ENCODE peak calls at places on chromosomes 2 and 18, in five cellular contexts. U is pancreas, F is GM23338, Z is IMR-90, A is fibroblast of pulmonary artery. E is an unnamed sample.

GRCh38 chr2:5021148-5021547 is 671.0 kb upstream of the SOX11 start:
- DNase-seq in U (no peak), F (no peak), Z (no peak), A (no peak), E (no peak)

GRCh38 chr18:56305583-56305982 is 332.8 kb downstream of the TXNL1 start:
- DNase-seq in U (no peak), F (no peak), Z (peak; percentile 43), A (peak; percentile 28), E (no peak)

GRCh38 chr2:230687498-230687897 is 25.1 kb upstream of the CAB39 start:
- DNase-seq in U (no peak), F (no peak), Z (peak; percentile 72), A (no peak), E (peak; percentile 58)

GRCh38 chr2:172429351-172429968 is 2.1 kb downstream of the ITGA6 start:
- DNase-seq in U (no peak), F (no peak), Z (peak; percentile 31), A (no peak), E (peak; percentile 22)

GRCh38 chr2:96669539-96670215 is 27.1 kb downstream of the FER1L5 start:
- DNase-seq in U (no peak), F (no peak), Z (no peak), A (no peak), E (no peak)

GRCh38 chr2:54663424-54664030 is 59.9 kb upstream of the EML6 start:
- DNase-seq in U (no peak), F (no peak), Z (no peak), A (no peak), E (no peak)

GRCh38 chr2:44550571-44550970 is 188.8 kb downstream of the CAMKMT start:
- DNase-seq in U (no peak), F (no peak), Z (no peak), A (no peak), E (no peak)

GRCh38 chr2:127047716-127048617 is 59.0 kb downstream of the BIN1 start:
- DNase-seq in U (no peak), F (no peak), Z (no peak), A (no peak), E (no peak)

GRCh38 chr18:45106331-45106774 is 425.7 kb downstream of the SETBP1 start:
- DNase-seq in U (no peak), F (no peak), Z (no peak), A (peak; percentile 23), E (no peak)

GRCh38 chr2:43898134-43898957 is 59.6 kb downstream of the ABCG8 start:
- DNase-seq in U (peak; percentile 69), F (no peak), Z (peak; percentile 8), A (no peak), E (no peak)

GRCh38 chr2:168224346-168224745 is 23.0 kb downstream of the STK39 start:
- DNase-seq in U (no peak), F (no peak), Z (no peak), A (no peak), E (no peak)

GRCh38 chr2:41966920-41967319 is 80.9 kb upstream of the PKDCC start:
- DNase-seq in U (peak; percentile 25), F (no peak), Z (no peak), A (no peak), E (no peak)

GRCh38 chr18:62450175-62450545 is 72.7 kb upstream of the ZCCHC2 start:
- DNase-seq in U (no peak), F (no peak), Z (no peak), A (no peak), E (no peak)

GRCh38 chr2:212076456-212076855 is 462.1 kb downstream of the ERBB4 start:
- DNase-seq in U (no peak), F (no peak), Z (no peak), A (no peak), E (no peak)

GRCh38 chr2:216341151-216341550 is 31.1 kb downstream of the MARCHF4 start:
- DNase-seq in U (no peak), F (no peak), Z (peak; percentile 71), A (no peak), E (no peak)

GRCh38 chr2:43853141-43854081 is 14.6 kb downstream of the ABCG8 start:
- DNase-seq in U (no peak), F (no peak), Z (no peak), A (no peak), E (no peak)

GRCh38 chr2:50395510-50396300 is 636.2 kb downstream of the NRXN1 start:
- DNase-seq in U (no peak), F (no peak), Z (no peak), A (peak; percentile 1), E (no peak)

GRCh38 chr18:23844991-23845680 is 155.9 kb downstream of the LAMA3 start:
- DNase-seq in U (no peak), F (peak; percentile 67), Z (no peak), A (peak; percentile 44), E (no peak)

GRCh38 chr2:37645363-37645762 is 26.1 kb downstream of the CDC42EP3 start:
- DNase-seq in U (no peak), F (no peak), Z (peak; percentile 72), A (peak; percentile 71), E (no peak)

GRCh38 chr18:57353137-57353939 is 981 bp downstream of the ST8SIA3 start:
- DNase-seq in U (no peak), F (peak; percentile 81), Z (no peak), A (no peak), E (no peak)

GRCh38 chr18:10751711-10752110 is 225.9 kb downstream of the NAPG start:
- DNase-seq in U (no peak), F (no peak), Z (no peak), A (no peak), E (no peak)

GRCh38 chr18:59996370-59996966 is 96.7 kb downstream of the PMAIP1 start:
- DNase-seq in U (no peak), F (peak; percentile 68), Z (peak; percentile 57), A (peak; percentile 68), E (peak; percentile 46)

GRCh38 chr2:9492927-9493326 is 18.6 kb downstream of the IAH1 start:
- DNase-seq in U (no peak), F (no peak), Z (no peak), A (no peak), E (no peak)

GRCh38 chr2:7165736-7166135 is 248.5 kb downstream of the RNF144A start:
- DNase-seq in U (no peak), F (no peak), Z (no peak), A (no peak), E (no peak)

GRCh38 chr2:8694737-8695136 is 12.9 kb downstream of the ID2 start:
- DNase-seq in U (no peak), F (no peak), Z (peak; percentile 39), A (peak; percentile 24), E (no peak)

GRCh38 chr2:199685669-199686068 is 165.3 kb downstream of the FTCDNL1 start:
- DNase-seq in U (no peak), F (no peak), Z (no peak), A (no peak), E (no peak)

GRCh38 chr2:191018663-191019119 is 4.7 kb upstream of the STAT1 start:
- DNase-seq in U (no peak), F (no peak), Z (no peak), A (no peak), E (no peak)

GRCh38 chr2:238097988-238098853 is 1.9 kb upstream of the ESPNL start:
- DNase-seq in U (peak; percentile 77), F (peak; percentile 89), Z (no peak), A (peak; percentile 19), E (peak; percentile 78)

GRCh38 chr2:176110975-176111663 is 4.0 kb downstream of the HOXD11 start:
- DNase-seq in U (no peak), F (peak; percentile 94), Z (peak; percentile 28), A (peak; percentile 47), E (peak; percentile 79)

GRCh38 chr2:26838121-26838906 is 9.6 kb upstream of the DPYSL5 start:
- DNase-seq in U (no peak), F (peak; percentile 68), Z (peak; percentile 36), A (peak; percentile 59), E (peak; percentile 23)

GRCh38 chr2:12714391-12715221 is 2.1 kb upstream of the TRIB2 start:
- DNase-seq in U (peak; percentile 52), F (peak; percentile 29), Z (peak; percentile 35), A (peak; percentile 76), E (peak; percentile 23)

GRCh38 chr2:197939787-197940186 is 135.4 kb downstream of the PLCL1 start:
- DNase-seq in U (no peak), F (no peak), Z (no peak), A (no peak), E (no peak)
- H3K4me3 ChIP-seq in U (no peak overlapping the region), F (no peak overlapping the region), Z (no peak overlapping the region), A (no peak overlapping the region), E (no peak overlapping the region)

DNA sequence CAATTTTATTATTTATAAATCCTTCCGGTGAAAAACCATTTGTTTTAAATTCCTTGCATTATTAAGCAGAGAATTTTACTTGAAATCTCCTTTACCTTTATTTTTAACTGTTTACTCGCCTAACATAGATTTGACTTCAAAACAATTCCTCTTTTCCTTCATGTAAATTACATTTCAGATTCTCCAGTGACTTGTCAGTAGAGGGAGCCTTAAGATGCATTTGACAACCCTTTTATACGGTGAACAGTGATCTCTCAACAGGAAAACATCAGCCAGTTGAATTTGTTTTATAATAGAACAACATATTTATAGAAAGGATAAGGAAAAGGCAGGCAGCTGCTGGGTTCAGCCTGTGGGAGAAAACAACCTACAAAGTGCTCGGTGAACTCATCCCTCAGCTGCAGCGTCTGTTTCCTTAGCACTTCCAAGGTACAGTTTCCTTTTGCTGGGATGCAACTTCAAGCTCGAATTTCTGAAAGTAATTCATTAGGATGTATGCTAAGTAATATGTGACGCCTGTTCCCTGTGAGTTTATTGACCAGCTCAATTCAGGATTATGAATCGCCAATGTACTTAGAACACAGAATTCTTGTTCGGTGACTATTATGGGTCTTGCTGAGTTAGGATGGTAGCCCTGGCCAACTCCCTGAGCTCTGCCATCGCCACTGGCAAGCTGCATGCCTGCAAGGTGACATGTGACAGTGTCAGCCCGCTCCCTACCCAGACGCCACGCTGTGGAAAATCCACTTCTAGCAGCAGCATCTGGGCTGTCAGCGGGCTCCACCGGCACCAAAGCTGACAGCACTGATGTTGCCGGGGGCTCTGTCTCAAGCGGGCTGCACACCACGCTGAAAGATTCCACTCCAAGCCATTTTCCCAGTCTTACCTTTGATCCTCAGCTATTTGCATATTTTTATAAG is 100.9 kb downstream of the MYT1L start:
- DNase-seq in U (no peak), F (no peak), Z (no peak), A (no peak), E (no peak)
- TF ChIP-seq CTCF in U (no peak), F (peak; percentile 41), Z (no peak), A (no peak), E (no peak)

DNA sequence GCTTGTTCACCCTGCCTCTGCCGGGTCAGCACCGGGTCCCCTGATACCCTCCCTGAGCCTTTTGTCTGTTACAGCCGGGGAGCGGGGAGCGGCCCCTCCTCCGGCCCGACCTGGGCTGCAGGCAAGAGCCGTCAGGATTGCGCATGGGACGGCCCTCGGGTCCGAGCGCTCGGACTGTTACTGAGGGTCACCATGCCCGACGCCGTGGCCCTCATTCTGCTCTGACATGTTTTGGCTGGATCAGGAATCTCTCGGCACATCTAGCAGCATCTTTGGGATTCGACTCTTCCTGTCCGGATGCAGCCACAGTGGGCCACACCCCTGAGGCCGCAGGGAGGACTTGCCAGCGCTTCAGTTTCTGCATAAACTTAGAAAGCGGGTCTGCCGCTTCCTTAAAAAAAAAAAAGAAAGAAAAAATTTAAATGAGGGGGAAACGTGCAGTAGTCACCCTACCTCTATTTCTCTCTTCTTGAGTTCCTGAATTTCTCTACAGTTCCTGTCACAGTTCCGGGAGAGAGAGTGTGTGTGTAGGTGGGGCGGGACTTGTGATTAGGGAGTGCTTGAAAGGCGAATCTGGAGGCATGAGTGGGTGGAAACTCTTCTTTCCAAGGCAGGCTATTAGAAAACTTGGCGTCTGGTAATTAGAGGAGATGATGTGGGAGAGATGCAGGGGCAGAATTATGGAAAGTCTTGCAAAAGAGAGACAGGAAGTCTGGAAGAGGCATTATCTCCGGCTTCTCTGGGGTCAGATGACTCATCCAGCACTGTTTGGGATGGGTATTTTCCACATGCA is 960 bp downstream of the TMEM87B start:
- DNase-seq in U (peak; percentile 65), F (peak; percentile 61), Z (peak; percentile 95), A (peak; percentile 97), E (peak; percentile 98)
- H3K4me3 ChIP-seq in U (peak overlapping the region; percentile 93), F (peak overlapping the region; percentile 96), Z (peak overlapping the region; percentile 67), A (peak overlapping the region; percentile 91), E (peak overlapping the region; percentile 94)

GRCh38 chr2:186460465-186460864 is 25.6 kb upstream of the ZC3H15 start:
- DNase-seq in U (no peak), F (peak; percentile 53), Z (peak; percentile 32), A (peak; percentile 50), E (peak; percentile 4)
- TF ChIP-seq CTCF in U (no peak), F (peak; percentile 71), Z (peak; percentile 41), A (peak; percentile 45), E (peak; percentile 33)